ENCODE peak calls at places on chromosomes 6 and 20, in four cellular contexts. F is Panc1, C is lower leg skin, Z is hepatocyte. B is an unnamed sample.

GRCh38 chr20:16476032-16476431 is 97.2 kb downstream of the KIF16B start:
- DNase-seq in F (peak; percentile 22), C (no peak), Z (peak; percentile 61), B (no peak)

GRCh38 chr6:16776394-16777017 is 15.2 kb upstream of the ATXN1 start:
- DNase-seq in F (no peak), C (no peak), Z (no peak), B (no peak)

GRCh38 chr20:62156592-62157386 is 13.2 kb downstream of the SS18L1 start:
- DNase-seq in F (no peak), C (no peak), Z (peak; percentile 82), B (no peak)

GRCh38 chr6:111922454-111923297 is 49.4 kb upstream of the FYN start:
- DNase-seq in F (no peak), C (no peak), Z (no peak), B (no peak)

GRCh38 chr20:32535953-32536823 is 48.9 kb downstream of the NOL4L start:
- DNase-seq in F (no peak), C (no peak), Z (peak; percentile 92), B (no peak)

GRCh38 chr6:47033029-47033796 is 8.9 kb downstream of the ADGRF1 start:
- DNase-seq in F (no peak), C (no peak), Z (peak; percentile 12), B (no peak)

GRCh38 chr20:61236677-61237076 is 15.4 kb upstream of the CDH4 start:
- DNase-seq in F (no peak), C (no peak), Z (no peak), B (no peak)

GRCh38 chr6:56953597-56954388 is 1.1 kb upstream of the BEND6 start:
- DNase-seq in F (no peak), C (no peak), Z (peak; percentile 7), B (peak; percentile 61)

GRCh38 chr20:19945732-19946670 is 71.2 kb upstream of the NAA20 start:
- DNase-seq in F (no peak), C (no peak), Z (no peak), B (no peak)

GRCh38 chr6:29553268-29554057 is 6.1 kb downstream of the UBD start:
- DNase-seq in F (no peak), C (no peak), Z (peak; percentile 88), B (no peak)

GRCh38 chr6:29557320-29557719 is 2.2 kb downstream of the UBD start:
- DNase-seq in F (no peak), C (no peak), Z (no peak), B (no peak)

GRCh38 chr6:29554764-29555163 is 4.8 kb downstream of the UBD start:
- DNase-seq in F (no peak), C (no peak), Z (no peak), B (no peak)

GRCh38 chr6:29547573-29547972 is 12.0 kb downstream of the UBD start:
- DNase-seq in F (no peak), C (no peak), Z (no peak), B (no peak)

DNA sequence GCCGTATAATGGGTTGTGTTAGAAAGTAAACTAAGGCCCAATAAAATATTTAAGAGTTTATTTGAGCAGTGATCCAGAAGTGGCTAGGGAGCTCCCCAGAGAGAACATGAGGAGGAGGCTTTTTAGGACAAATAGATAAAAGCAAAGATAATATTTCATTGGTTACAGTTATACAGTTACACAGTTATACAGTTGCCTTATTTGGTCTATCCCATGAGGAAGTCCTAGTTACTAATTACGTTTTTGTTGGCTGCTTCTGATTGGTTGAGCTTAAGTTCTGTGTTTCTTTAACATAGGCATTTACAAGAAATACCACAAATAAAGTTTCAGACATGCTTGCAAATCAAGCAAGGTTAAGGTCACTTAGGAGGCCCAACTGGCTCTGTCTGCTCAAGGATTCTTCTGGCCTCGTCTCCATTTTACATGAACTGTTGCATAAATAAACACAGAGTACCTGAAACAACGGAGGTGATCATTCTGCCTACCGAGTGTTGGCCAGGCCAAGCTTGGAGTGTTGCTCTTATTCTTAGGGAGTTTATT is 7.0 kb downstream of the UBD start:
- DNase-seq in F (no peak), C (no peak), Z (peak; percentile 42), B (no peak)
- H3K4me3 ChIP-seq in F (no peak overlapping the region), C (no peak overlapping the region), Z (no peak overlapping the region), B (peak overlapping the region; percentile 46)

DNA sequence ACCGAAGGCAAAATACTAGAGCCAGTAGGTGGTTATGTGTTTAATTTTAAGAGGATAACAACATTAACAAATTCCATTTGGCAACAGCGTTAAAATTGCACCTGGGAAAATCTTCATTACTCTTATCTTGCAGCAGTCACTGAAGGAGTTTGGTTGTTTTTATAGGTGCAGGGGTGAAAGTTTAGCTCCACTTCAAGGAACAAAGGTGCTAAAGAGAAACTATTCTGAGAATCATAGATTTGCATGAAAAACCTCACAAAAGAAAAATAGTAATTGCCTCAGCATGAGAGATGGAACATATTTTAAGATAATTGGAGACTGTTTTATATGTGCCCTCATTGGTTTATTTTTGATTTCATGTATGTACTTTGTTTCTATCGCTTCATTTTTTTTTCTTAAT is 444.4 kb downstream of the UTRN start:
- DNase-seq in F (no peak), C (no peak), Z (no peak), B (no peak)
- H3K4me3 ChIP-seq in F (no peak overlapping the region), C (no peak overlapping the region), Z (no peak overlapping the region), B (no peak overlapping the region)

GRCh38 chr6:11847515-11848244 is 69.1 kb upstream of the ADTRP start:
- DNase-seq in F (no peak), C (no peak), Z (peak; percentile 20), B (no peak)
- H3K4me3 ChIP-seq in F (no peak overlapping the region), C (no peak overlapping the region), Z (no peak overlapping the region), B (no peak overlapping the region)

GRCh38 chr6:33190504-33191107 is 1.7 kb downstream of the COL11A2 start:
- DNase-seq in F (no peak), C (no peak), Z (no peak), B (no peak)

GRCh38 chr6:33193619-33194018 is 1.4 kb upstream of the COL11A2 start:
- DNase-seq in F (no peak), C (no peak), Z (no peak), B (no peak)

GRCh38 chr6:33191383-33192104 is 723 bp downstream of the COL11A2 start:
- DNase-seq in F (no peak), C (no peak), Z (no peak), B (no peak)

GRCh38 chr6:33192671-33193602 is 670 bp upstream of the COL11A2 start:
- DNase-seq in F (no peak), C (no peak), Z (peak; percentile 56), B (no peak)

GRCh38 chr6:33192105-33192646 is at the start of gene COL11A2:
- DNase-seq in F (no peak), C (no peak), Z (no peak), B (no peak)
- H3K4me3 ChIP-seq in F (peak within 1 kb of the TSS; percentile 53), C (no peak within 1 kb of the TSS), Z (peak within 1 kb of the TSS; percentile 23), B (peak within 1 kb of the TSS; percentile 50)

GRCh38 chr20:47204746-47205122 is 151.8 kb downstream of the ZMYND8 start:
- DNase-seq in F (no peak), C (no peak), Z (no peak), B (no peak)
- H3K4me3 ChIP-seq in F (no peak overlapping the region), C (no peak overlapping the region), Z (no peak overlapping the region), B (no peak overlapping the region)

GRCh38 chr6:10486215-10486614 is 34.9 kb upstream of the GCNT2 start:
- DNase-seq in F (no peak), C (no peak), Z (no peak), B (no peak)
- H3K4me3 ChIP-seq in F (no peak overlapping the region), C (no peak overlapping the region), Z (no peak overlapping the region), B (no peak overlapping the region)

B was measured in suprapubic skin.